ENCODE peak calls at places on chromosomes 16 and 17, in seven cellular contexts. O, B, T, F, G, E and V are unnamed samples.

GRCh38 chr17:45339646-45340605 is 23.1 kb upstream of the MAP3K14 start:
- DNase-seq in B (no peak), G (no peak), T (no peak), F (no peak), E (no peak), O (no peak), V (no peak)

GRCh38 chr17:3529817-3530741 is 27.5 kb downstream of the TRPV3 start:
- DNase-seq in O (no peak), F (peak; percentile 51), E (no peak), T (no peak), G (no peak), B (no peak), V (no peak)

GRCh38 chr17:7440823-7441174 is 1.5 kb downstream of the FGF11 start:
- DNase-seq in O (peak; percentile 43), F (peak; percentile 71), E (no peak), G (peak; percentile 51), T (no peak), B (no peak), V (peak; percentile 35)

GRCh38 chr17:16214190-16215001 is 938 bp downstream of the NCOR1 start:
- DNase-seq in T (no peak), O (peak; percentile 61), E (peak; percentile 27), G (no peak), F (no peak), B (no peak), V (no peak)

GRCh38 chr16:10610499-10611184 is 30.2 kb upstream of the EMP2 start:
- DNase-seq in B (no peak), T (no peak), F (no peak), O (no peak), G (no peak), E (no peak), V (no peak)

GRCh38 chr17:83064732-83065659 is 14.4 kb upstream of the METRNL start:
- DNase-seq in B (no peak), F (no peak), E (no peak), T (no peak), O (no peak), G (no peak), V (no peak)

GRCh38 chr17:79623786-79624657 is 13.2 kb upstream of the RBFOX3 start:
- DNase-seq in B (no peak), T (no peak), E (no peak), G (no peak), F (no peak), O (no peak), V (no peak)

GRCh38 chr17:51322390-51323029 is 62.2 kb downstream of the UTP18 start:
- DNase-seq in G (peak; percentile 46), F (peak; percentile 88), E (peak; percentile 45), B (peak; percentile 68), T (no peak), O (no peak), V (no peak)

GRCh38 chr17:627051-627450 is 87.6 kb downstream of the VPS53 start:
- DNase-seq in F (peak; percentile 21), O (no peak), T (no peak), G (no peak), E (no peak), B (no peak), V (no peak)

GRCh38 chr17:73192894-73193701 is at the start of gene COG1:
- DNase-seq in B (peak; percentile 83), F (peak; percentile 95), O (peak; percentile 96), E (peak; percentile 77), T (peak; percentile 24), G (peak; percentile 95), V (peak; percentile 90)

GRCh38 chr17:50830994-50831393 is 4.4 kb upstream of the WFIKKN2 start:
- DNase-seq in G (no peak), F (peak; percentile 33), O (no peak), E (no peak), T (no peak), B (no peak), V (no peak)

GRCh38 chr17:78233678-78234077 is 2.2 kb downstream of the TMEM235 start:
- DNase-seq in G (no peak), E (no peak), T (no peak), B (no peak), F (no peak), O (no peak), V (no peak)

GRCh38 chr17:79295307-79295706 is 220.7 kb downstream of the ENGASE start:
- DNase-seq in T (no peak), G (no peak), O (no peak), E (no peak), F (no peak), B (no peak), V (no peak)

GRCh38 chr16:69111831-69112230 is 6.4 kb downstream of the HAS3 start:
- DNase-seq in F (no peak), T (no peak), O (no peak), E (no peak), B (no peak), G (no peak), V (no peak)

GRCh38 chr17:82257473-82257872 is 16.0 kb downstream of the CSNK1D start:
- DNase-seq in G (no peak), B (no peak), O (no peak), E (no peak), T (no peak), F (peak; percentile 65), V (peak; percentile 55)

GRCh38 chr16:84406006-84406963 is 37.9 kb downstream of the ATP2C2 start:
- DNase-seq in E (no peak), T (no peak), O (no peak), F (peak; percentile 30), G (no peak), B (no peak), V (no peak)

GRCh38 chr17:52027081-52027480 is 131.4 kb downstream of the CA10 start:
- DNase-seq in G (no peak), E (no peak), F (peak; percentile 12), O (no peak), B (no peak), T (no peak), V (no peak)

GRCh38 chr17:72121164-72122001 is 563 bp downstream of the SOX9 start:
- DNase-seq in G (peak; percentile 68), E (no peak), O (peak; percentile 76), B (no peak), F (peak; percentile 66), T (no peak), V (no peak)

GRCh38 chr17:47990962-47991731 is 20.2 kb downstream of the CDK5RAP3 start:
- DNase-seq in T (no peak), E (no peak), G (no peak), O (no peak), B (no peak), F (peak; percentile 75), V (no peak)

GRCh38 chr17:17552351-17553216 is 38.9 kb downstream of the PEMT start:
- DNase-seq in O (no peak), E (no peak), G (no peak), B (no peak), T (no peak), F (no peak), V (no peak)